ENCODE peak calls at places on chromosomes 6 and 20, in ten cellular contexts. One of them, this sample, is unnamed. For H3K9me3 and H3K36me3, the result is how much of the 10 kb centered on the place peaks cover.

GRCh38 chr6:158730175-158730907 is 80.5 kb downstream of the SYTL3 start:
- DNase-seq in heart left ventricle: no peak
- DNase-seq in OCI-LY7: no peak
- DNase-seq in tibial nerve: no peak
- DNase-seq in keratinocyte: no peak
- DNase-seq in stomach: no peak
- DNase-seq in naive thymus-derived CD4-positive, alpha-beta T cell: no peak
- DNase-seq in neural progenitor cell: peak
- DNase-seq in ovary: no peak
- DNase-seq in uterus: no peak
- DNase-seq in this sample: no peak

GRCh38 chr20:63969851-63970713 is at the start of gene ZNF512B:
- DNase-seq in uterus: peak
- DNase-seq in tibial nerve: no peak
- DNase-seq in ovary: peak
- DNase-seq in keratinocyte: no peak
- DNase-seq in neural progenitor cell: peak
- DNase-seq in OCI-LY7: peak
- DNase-seq in heart left ventricle: peak
- DNase-seq in stomach: peak
- DNase-seq in naive thymus-derived CD4-positive, alpha-beta T cell: peak
- DNase-seq in this sample: peak

GRCh38 chr20:44736170-44737021 is 9.3 kb upstream of the KCNK15 start:
- DNase-seq in keratinocyte: no peak
- DNase-seq in stomach: peak
- DNase-seq in heart left ventricle: peak
- DNase-seq in naive thymus-derived CD4-positive, alpha-beta T cell: no peak
- DNase-seq in uterus: peak
- DNase-seq in OCI-LY7: peak
- DNase-seq in ovary: peak
- DNase-seq in neural progenitor cell: peak
- DNase-seq in tibial nerve: no peak
- DNase-seq in this sample: peak

GRCh38 chr6:89369009-89369408 is 16.5 kb upstream of the UBE2J1 start:
- DNase-seq in stomach: peak
- DNase-seq in uterus: peak
- DNase-seq in naive thymus-derived CD4-positive, alpha-beta T cell: no peak
- DNase-seq in ovary: peak
- DNase-seq in OCI-LY7: peak
- DNase-seq in tibial nerve: no peak
- DNase-seq in heart left ventricle: peak
- DNase-seq in neural progenitor cell: peak
- DNase-seq in keratinocyte: no peak
- DNase-seq in this sample: no peak

GRCh38 chr6:36371231-36371630 is 16.2 kb downstream of the ETV7 start:
- DNase-seq in neural progenitor cell: no peak
- DNase-seq in heart left ventricle: no peak
- DNase-seq in stomach: no peak
- DNase-seq in tibial nerve: no peak
- DNase-seq in uterus: no peak
- DNase-seq in ovary: no peak
- DNase-seq in keratinocyte: no peak
- DNase-seq in naive thymus-derived CD4-positive, alpha-beta T cell: no peak
- DNase-seq in OCI-LY7: no peak
- DNase-seq in this sample: no peak

GRCh38 chr6:163248051-163248450 is 166.5 kb upstream of the QKI start:
- DNase-seq in keratinocyte: no peak
- DNase-seq in OCI-LY7: no peak
- DNase-seq in stomach: no peak
- DNase-seq in tibial nerve: no peak
- DNase-seq in uterus: no peak
- DNase-seq in heart left ventricle: no peak
- DNase-seq in neural progenitor cell: no peak
- DNase-seq in ovary: no peak
- DNase-seq in naive thymus-derived CD4-positive, alpha-beta T cell: no peak
- DNase-seq in this sample: no peak

GRCh38 chr6:157196391-157196790 is 126.9 kb downstream of the TMEM242 start:
- DNase-seq in naive thymus-derived CD4-positive, alpha-beta T cell: no peak
- DNase-seq in uterus: no peak
- DNase-seq in heart left ventricle: no peak
- DNase-seq in stomach: no peak
- DNase-seq in OCI-LY7: no peak
- DNase-seq in keratinocyte: no peak
- DNase-seq in tibial nerve: no peak
- DNase-seq in neural progenitor cell: no peak
- DNase-seq in ovary: no peak
- DNase-seq in this sample: no peak

GRCh38 chr20:61976650-61977332 is 88.9 kb downstream of the TAF4 start:
- DNase-seq in ovary: no peak
- DNase-seq in heart left ventricle: no peak
- DNase-seq in neural progenitor cell: no peak
- DNase-seq in uterus: no peak
- DNase-seq in keratinocyte: no peak
- DNase-seq in stomach: no peak
- DNase-seq in tibial nerve: no peak
- DNase-seq in naive thymus-derived CD4-positive, alpha-beta T cell: no peak
- DNase-seq in OCI-LY7: no peak
- DNase-seq in this sample: no peak

GRCh38 chr6:159036673-159037072 is 8.1 kb downstream of the TAGAP start:
- DNase-seq in uterus: no peak
- DNase-seq in OCI-LY7: no peak
- DNase-seq in naive thymus-derived CD4-positive, alpha-beta T cell: no peak
- DNase-seq in tibial nerve: no peak
- DNase-seq in stomach: no peak
- DNase-seq in heart left ventricle: no peak
- DNase-seq in neural progenitor cell: no peak
- DNase-seq in keratinocyte: no peak
- DNase-seq in ovary: no peak
- DNase-seq in this sample: no peak

GRCh38 chr6:25052181-25052580 is 116.4 kb upstream of the RIPOR2 start:
- DNase-seq in uterus: no peak
- DNase-seq in tibial nerve: no peak
- DNase-seq in heart left ventricle: no peak
- DNase-seq in naive thymus-derived CD4-positive, alpha-beta T cell: no peak
- DNase-seq in stomach: no peak
- DNase-seq in keratinocyte: no peak
- DNase-seq in OCI-LY7: no peak
- DNase-seq in ovary: no peak
- DNase-seq in neural progenitor cell: no peak
- DNase-seq in this sample: no peak

GRCh38 chr6:158095671-158096070 is 72.4 kb downstream of the SERAC1 start:
- DNase-seq in naive thymus-derived CD4-positive, alpha-beta T cell: no peak
- DNase-seq in ovary: no peak
- DNase-seq in keratinocyte: no peak
- DNase-seq in neural progenitor cell: no peak
- DNase-seq in uterus: no peak
- DNase-seq in OCI-LY7: no peak
- DNase-seq in stomach: no peak
- DNase-seq in tibial nerve: no peak
- DNase-seq in heart left ventricle: no peak
- DNase-seq in this sample: no peak

GRCh38 chr6:7542065-7542877 is 800 bp downstream of the DSP start:
- DNase-seq in ovary: no peak
- DNase-seq in uterus: no peak
- DNase-seq in tibial nerve: no peak
- DNase-seq in heart left ventricle: peak
- DNase-seq in OCI-LY7: no peak
- DNase-seq in keratinocyte: no peak
- DNase-seq in naive thymus-derived CD4-positive, alpha-beta T cell: no peak
- DNase-seq in neural progenitor cell: peak
- DNase-seq in stomach: peak
- DNase-seq in this sample: no peak

GRCh38 chr6:151940307-151940706 is 132.8 kb downstream of the ESR1 start:
- DNase-seq in naive thymus-derived CD4-positive, alpha-beta T cell: no peak
- DNase-seq in tibial nerve: no peak
- DNase-seq in neural progenitor cell: no peak
- DNase-seq in keratinocyte: no peak
- DNase-seq in heart left ventricle: no peak
- DNase-seq in ovary: no peak
- DNase-seq in OCI-LY7: no peak
- DNase-seq in stomach: no peak
- DNase-seq in uterus: no peak
- DNase-seq in this sample: no peak
- H3K27ac ChIP-seq in naive thymus-derived CD4-positive, alpha-beta T cell: no peak
- H3K27ac ChIP-seq in tibial nerve: no peak
- H3K27ac ChIP-seq in neural progenitor cell: no peak
- H3K27ac ChIP-seq in keratinocyte: no peak
- H3K27ac ChIP-seq in heart left ventricle: no peak
- H3K27ac ChIP-seq in ovary: no peak
- H3K27ac ChIP-seq in OCI-LY7: no peak
- H3K27ac ChIP-seq in stomach: no peak
- H3K27ac ChIP-seq in uterus: no peak
- H3K27ac ChIP-seq in this sample: no peak

DNA sequence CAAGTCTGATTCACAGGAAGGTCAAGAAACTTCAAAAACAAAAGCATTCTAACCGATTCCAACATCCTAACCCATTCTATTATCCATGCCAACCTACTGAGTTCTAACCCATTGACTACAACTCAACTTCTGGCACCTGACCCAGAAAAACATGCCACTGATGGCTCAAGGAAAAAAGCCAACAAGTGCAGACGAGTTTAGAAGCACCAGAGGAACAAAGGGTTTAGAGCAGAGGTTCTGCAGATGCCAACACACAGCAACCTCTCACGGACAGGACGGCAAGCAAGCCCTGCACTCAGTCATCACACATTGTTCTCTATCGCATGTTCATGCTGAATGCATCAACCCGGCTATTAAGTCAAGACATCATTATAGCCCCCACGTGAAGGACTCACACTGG is 25.2 kb upstream of the MC3R start:
- DNase-seq in stomach: no peak
- DNase-seq in neural progenitor cell: no peak
- DNase-seq in uterus: no peak
- DNase-seq in naive thymus-derived CD4-positive, alpha-beta T cell: no peak
- DNase-seq in tibial nerve: no peak
- DNase-seq in OCI-LY7: no peak
- DNase-seq in heart left ventricle: no peak
- DNase-seq in keratinocyte: no peak
- DNase-seq in ovary: no peak
- DNase-seq in this sample: no peak
- H3K9me3 ChIP-seq in stomach: under half
- H3K9me3 ChIP-seq in neural progenitor cell: under half
- H3K9me3 ChIP-seq in uterus: under half
- H3K9me3 ChIP-seq in naive thymus-derived CD4-positive, alpha-beta T cell: under half
- H3K9me3 ChIP-seq in tibial nerve: under half
- H3K9me3 ChIP-seq in OCI-LY7: under half
- H3K9me3 ChIP-seq in heart left ventricle: under half
- H3K9me3 ChIP-seq in keratinocyte: under half
- H3K9me3 ChIP-seq in ovary: under half
- H3K9me3 ChIP-seq in this sample: under half

DNA sequence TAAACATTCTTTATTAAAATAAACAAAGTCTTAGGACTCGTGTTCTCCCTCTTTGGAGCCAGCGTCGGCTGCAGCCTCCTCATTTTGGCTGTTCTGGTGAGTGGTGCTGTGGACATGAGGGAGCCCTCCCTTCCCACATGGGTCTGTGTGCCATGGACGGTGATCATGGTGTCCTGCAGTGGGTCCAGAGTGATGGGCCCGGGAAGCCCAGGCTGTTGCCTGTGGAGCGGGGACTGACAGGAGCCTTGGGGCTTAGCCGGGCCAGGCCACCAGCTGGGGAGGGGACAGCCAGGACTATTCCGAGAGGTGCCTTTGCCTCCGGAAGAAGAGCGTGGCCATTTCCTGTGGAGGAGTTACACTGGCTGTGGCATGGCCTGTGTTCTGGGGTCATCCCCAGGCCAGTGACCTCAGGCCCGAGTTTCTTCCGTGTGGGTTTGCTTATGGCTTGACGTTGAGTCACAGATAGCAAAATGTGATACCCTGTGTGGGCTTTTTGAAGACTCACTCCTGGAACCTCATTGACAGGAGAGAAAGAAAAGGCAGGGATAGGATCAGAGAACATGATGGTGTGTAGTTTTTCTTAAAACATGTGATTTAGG is 153.4 kb downstream of the DTNBP1 start:
- DNase-seq in tibial nerve: no peak
- DNase-seq in OCI-LY7: no peak
- DNase-seq in keratinocyte: no peak
- DNase-seq in neural progenitor cell: no peak
- DNase-seq in ovary: no peak
- DNase-seq in naive thymus-derived CD4-positive, alpha-beta T cell: no peak
- DNase-seq in uterus: no peak
- DNase-seq in heart left ventricle: no peak
- DNase-seq in stomach: no peak
- DNase-seq in this sample: no peak
- H3K36me3 ChIP-seq in tibial nerve: half or more
- H3K36me3 ChIP-seq in OCI-LY7: under half
- H3K36me3 ChIP-seq in keratinocyte: under half
- H3K36me3 ChIP-seq in neural progenitor cell: under half
- H3K36me3 ChIP-seq in ovary: under half
- H3K36me3 ChIP-seq in naive thymus-derived CD4-positive, alpha-beta T cell: under half
- H3K36me3 ChIP-seq in uterus: under half
- H3K36me3 ChIP-seq in heart left ventricle: half or more
- H3K36me3 ChIP-seq in stomach: half or more
- H3K36me3 ChIP-seq in this sample: under half

GRCh38 chr6:166655251-166655650 is 28.2 kb upstream of the RPS6KA2 start:
- DNase-seq in neural progenitor cell: no peak
- DNase-seq in tibial nerve: no peak
- DNase-seq in ovary: no peak
- DNase-seq in uterus: no peak
- DNase-seq in heart left ventricle: no peak
- DNase-seq in OCI-LY7: no peak
- DNase-seq in keratinocyte: no peak
- DNase-seq in stomach: peak
- DNase-seq in naive thymus-derived CD4-positive, alpha-beta T cell: no peak
- DNase-seq in this sample: no peak
- H3K27ac ChIP-seq in neural progenitor cell: no peak
- H3K27ac ChIP-seq in tibial nerve: no peak
- H3K27ac ChIP-seq in ovary: no peak
- H3K27ac ChIP-seq in uterus: no peak
- H3K27ac ChIP-seq in heart left ventricle: no peak
- H3K27ac ChIP-seq in OCI-LY7: no peak
- H3K27ac ChIP-seq in keratinocyte: no peak
- H3K27ac ChIP-seq in stomach: no peak
- H3K27ac ChIP-seq in naive thymus-derived CD4-positive, alpha-beta T cell: no peak
- H3K27ac ChIP-seq in this sample: no peak

This sample was measured in SJCRH30.